ENCODE peak calls at places on chromosomes 13 and 19, in four cellular contexts. A is GM12891, N is GM12878, F is K562. B is an unnamed sample.

GRCh38 chr13:99960663-99961440 is 10.7 kb downstream of the ZIC5 start:
- DNase-seq in A (no peak), N (no peak), F (no peak), B (no peak)

GRCh38 chr13:40639226-40639681 is 27.2 kb downstream of the FOXO1 start:
- DNase-seq in A (no peak), N (no peak), F (peak; percentile 3), B (no peak)

GRCh38 chr19:50181121-50181520 is 18.0 kb upstream of the IZUMO2 start:
- DNase-seq in A (no peak), N (no peak), F (no peak), B (no peak)

GRCh38 chr13:24385902-24386301 is 76.5 kb downstream of the C1QTNF9 start:
- DNase-seq in A (no peak), N (no peak), F (no peak), B (no peak)

GRCh38 chr19:46634045-46634655 is 1.9 kb downstream of the GNG8 start:
- DNase-seq in A (peak; percentile 89), N (no peak), F (peak; percentile 94), B (peak; percentile 78)

GRCh38 chr13:33937373-33938087 is 119.6 kb downstream of the RFC3 start:
- DNase-seq in A (no peak), N (no peak), F (no peak), B (no peak)

GRCh38 chr13:66835040-66835628 is 395.0 kb downstream of the PCDH9 start:
- DNase-seq in A (no peak), N (no peak), F (peak; percentile 82), B (no peak)

GRCh38 chr19:18433039-18433691 is 4.8 kb downstream of the ISYNA1 start:
- DNase-seq in A (no peak), N (no peak), F (peak; percentile 72), B (no peak)

GRCh38 chr13:33251131-33251629 is 34.4 kb downstream of the STARD13 start:
- DNase-seq in A (no peak), N (peak; percentile 41), F (no peak), B (no peak)

GRCh38 chr13:48656621-48657020 is 2.9 kb downstream of the CYSLTR2 start:
- DNase-seq in A (no peak), N (no peak), F (no peak), B (peak; percentile 71)

GRCh38 chr19:39139305-39140194 is 14.0 kb downstream of the PAK4 start:
- DNase-seq in A (no peak), N (no peak), F (peak; percentile 68), B (no peak)

GRCh38 chr13:30978981-30979956 is 46.8 kb downstream of the TEX26 start:
- DNase-seq in A (no peak), N (no peak), F (peak; percentile 52), B (peak; percentile 36)

GRCh38 chr19:35055715-35056179 is 14.2 kb downstream of the HPN start:
- DNase-seq in A (no peak), N (no peak), F (peak; percentile 56), B (no peak)

GRCh38 chr19:11617207-11618062 is 20.2 kb downstream of the ZNF627 start:
- DNase-seq in A (no peak), N (no peak), F (no peak), B (no peak)

GRCh38 chr19:35856546-35857149 is at the start of gene KIRREL2:
- DNase-seq in A (no peak), N (no peak), F (no peak), B (no peak)

GRCh38 chr13:51806571-51806970 is 2.6 kb upstream of the DHRS12 start:
- DNase-seq in A (no peak), N (no peak), F (peak; percentile 26), B (no peak)

GRCh38 chr13:31204592-31204991 is 4.8 kb downstream of the B3GLCT start:
- DNase-seq in A (no peak), N (no peak), F (peak; percentile 83), B (no peak)

GRCh38 chr13:97179501-97179900 is 42.6 kb upstream of the MBNL2 start:
- DNase-seq in A (no peak), N (no peak), F (no peak), B (no peak)

GRCh38 chr13:39571502-39572092 is 31.4 kb downstream of the LHFPL6 start:
- DNase-seq in A (no peak), N (no peak), F (no peak), B (no peak)

GRCh38 chr19:48102870-48103751 is 7.5 kb downstream of the PLA2G4C start:
- DNase-seq in A (no peak), N (no peak), F (peak; percentile 71), B (peak; percentile 30)

GRCh38 chr19:42303101-42303464 is 659 bp upstream of the PAFAH1B3 start:
- DNase-seq in A (no peak), N (no peak), F (no peak), B (no peak)

GRCh38 chr19:42301646-42302204 is at the start of gene PRR19:
- DNase-seq in A (no peak), N (no peak), F (peak; percentile 86), B (no peak)

GRCh38 chr19:42303876-42304275 is 1.5 kb upstream of the PAFAH1B3 start:
- DNase-seq in A (no peak), N (no peak), F (no peak), B (no peak)

GRCh38 chr19:42309686-42310085 is 3.4 kb upstream of the TMEM145 start:
- DNase-seq in A (no peak), N (no peak), F (no peak), B (no peak)

GRCh38 chr19:42306646-42307045 is 4.2 kb upstream of the PAFAH1B3 start:
- DNase-seq in A (no peak), N (no peak), F (no peak), B (no peak)
- TF ChIP-seq SPI1 in A (no peak), N (no peak), F (no peak), B (no peak)

GRCh38 chr13:37621811-37622361 is 23.3 kb upstream of the POSTN start:
- DNase-seq in A (no peak), N (no peak), F (no peak), B (no peak)
- TF ChIP-seq SPI1 in A (no peak), N (no peak), F (no peak), B (no peak)

DNA sequence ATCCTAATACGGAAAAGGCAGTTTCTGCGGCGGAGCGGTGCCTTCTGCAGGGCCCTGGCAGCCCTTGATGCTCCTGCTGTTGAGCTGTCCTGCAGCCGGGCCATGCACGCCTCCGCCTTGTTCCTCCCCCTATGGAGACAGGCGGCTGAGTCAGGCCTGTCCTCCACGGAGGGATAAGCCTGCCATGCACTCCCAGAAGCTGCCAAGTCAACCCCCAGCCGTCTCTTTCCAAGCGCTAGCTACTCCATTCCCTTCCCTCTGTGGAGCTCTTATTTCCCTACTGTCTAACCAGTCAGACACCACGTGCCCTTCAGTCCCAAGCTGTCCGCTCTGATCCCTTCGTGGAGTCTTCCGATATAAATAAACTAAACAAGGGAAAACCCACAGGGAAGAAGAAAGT is 197.0 kb downstream of the COL4A1 start:
- DNase-seq in A (no peak), N (no peak), F (no peak), B (no peak)
- TF ChIP-seq SPI1 in A (no peak), N (no peak), F (no peak), B (no peak)

GRCh38 chr13:87827479-87827878 is 156.3 kb downstream of the SLITRK5 start:
- DNase-seq in A (no peak), N (no peak), F (no peak), B (no peak)

GRCh38 chr13:87820221-87820620 is 149.1 kb downstream of the SLITRK5 start:
- DNase-seq in A (no peak), N (no peak), F (no peak), B (peak; percentile 28)

GRCh38 chr13:87821512-87821911 is 150.3 kb downstream of the SLITRK5 start:
- DNase-seq in A (no peak), N (no peak), F (no peak), B (no peak)
- TF ChIP-seq SPI1 in A (no peak), N (no peak), F (no peak), B (no peak)

GRCh38 chr19:16573296-16573695 is 1.1 kb upstream of the SLC35E1 start:
- DNase-seq in A (no peak), N (no peak), F (no peak), B (no peak)

GRCh38 chr19:16571689-16572331 is 405 bp downstream of the SLC35E1 start:
- DNase-seq in A (peak; percentile 58), N (no peak), F (peak; percentile 44), B (peak; percentile 62)

GRCh38 chr19:16572332-16573211 is at the start of gene SLC35E1:
- DNase-seq in A (peak; percentile 100), N (peak; percentile 86), F (peak; percentile 98), B (peak; percentile 96)

GRCh38 chr19:16569609-16570320 is 2.5 kb downstream of the SLC35E1 start:
- DNase-seq in A (no peak), N (no peak), F (no peak), B (no peak)

GRCh38 chr19:16571283-16571682 is 932 bp downstream of the SLC35E1 start:
- DNase-seq in A (no peak), N (no peak), F (no peak), B (no peak)
- TF ChIP-seq SPI1 in A (peak; percentile 38), N (peak; percentile 45), F (peak; percentile 86), B (peak; percentile 94)